ENCODE peak calls at places on chromosomes 5 and 9, in nine cellular contexts. W, Y, S, F, K, Z, Q, D and I are unnamed samples.

GRCh38 chr5:172005708-172006377 is 595 bp downstream of the FBXW11 start:
- DNase-seq in W (peak), Y (peak), S (peak), F (no peak), K (peak), Z (peak), Q (peak), D (peak), I (peak)

GRCh38 chr9:92761686-92762085 is 2.9 kb downstream of the BICD2 start:
- DNase-seq in W (no peak), Y (no peak), S (no peak), F (no peak), K (no peak), Z (no peak), Q (no peak), D (no peak), I (no peak)

GRCh38 chr5:172283862-172284274 is 304 bp upstream of the UBTD2 start:
- DNase-seq in W (peak), Y (peak), S (peak), F (no peak), K (peak), Z (peak), Q (peak), D (peak), I (peak)

GRCh38 chr9:93297659-93298497 is 113.9 kb downstream of the WNK2 start:
- DNase-seq in W (peak), Y (no peak), S (no peak), F (no peak), K (peak), Z (peak), Q (no peak), D (no peak), I (no peak)

GRCh38 chr9:124849801-124850200 is 3.5 kb upstream of the WDR38 start:
- DNase-seq in W (no peak), Y (no peak), S (no peak), F (no peak), K (no peak), Z (no peak), Q (no peak), D (no peak), I (peak)

GRCh38 chr9:77927265-77927664 is 104.3 kb downstream of the GNAQ start:
- DNase-seq in W (no peak), Y (no peak), S (no peak), F (no peak), K (no peak), Z (no peak), Q (no peak), D (no peak), I (peak)

GRCh38 chr9:104682642-104683041 is 11.7 kb upstream of the OR13D1 start:
- DNase-seq in W (peak), Y (no peak), S (no peak), F (peak), K (no peak), Z (no peak), Q (peak), D (no peak), I (peak)

GRCh38 chr5:72648511-72648910 is 141.3 kb upstream of the ZNF366 start:
- DNase-seq in W (no peak), Y (peak), S (no peak), F (no peak), K (no peak), Z (no peak), Q (no peak), D (no peak), I (peak)

GRCh38 chr9:94867281-94867841 is 140.9 kb downstream of the AOPEP start:
- DNase-seq in W (peak), Y (peak), S (no peak), F (peak), K (peak), Z (no peak), Q (peak), D (no peak), I (peak)

GRCh38 chr5:51838459-51839253 is 455.4 kb downstream of the ISL1 start:
- DNase-seq in W (no peak), Y (no peak), S (no peak), F (no peak), K (no peak), Z (no peak), Q (no peak), D (no peak), I (no peak)

GRCh38 chr9:4617752-4618151 is 44.3 kb upstream of the PLPP6 start:
- DNase-seq in W (no peak), Y (no peak), S (no peak), F (no peak), K (no peak), Z (peak), Q (no peak), D (no peak), I (no peak)

GRCh38 chr5:153827407-153827806 is 211.3 kb downstream of the FAM114A2 start:
- DNase-seq in W (no peak), Y (no peak), S (no peak), F (no peak), K (no peak), Z (peak), Q (no peak), D (no peak), I (peak)

GRCh38 chr5:68420476-68421344 is 205.2 kb downstream of the PIK3R1 start:
- DNase-seq in W (peak), Y (peak), S (no peak), F (no peak), K (no peak), Z (no peak), Q (no peak), D (no peak), I (no peak)

GRCh38 chr5:150106669-150107068 is 20.3 kb upstream of the CSF1R start:
- DNase-seq in W (no peak), Y (no peak), S (no peak), F (no peak), K (no peak), Z (peak), Q (no peak), D (no peak), I (no peak)

GRCh38 chr5:139757727-139758509 is 37.7 kb upstream of the PSD2 start:
- DNase-seq in W (no peak), Y (no peak), S (peak), F (no peak), K (no peak), Z (peak), Q (no peak), D (no peak), I (no peak)

GRCh38 chr5:139711067-139711851 is 63.1 kb downstream of the CXXC5 start:
- DNase-seq in W (peak), Y (no peak), S (no peak), F (no peak), K (no peak), Z (peak), Q (peak), D (peak), I (peak)

GRCh38 chr9:87596862-87597261 is 99.2 kb downstream of the DAPK1 start:
- DNase-seq in W (no peak), Y (no peak), S (no peak), F (no peak), K (peak), Z (no peak), Q (no peak), D (no peak), I (no peak)

GRCh38 chr5:150006318-150006717 is 5.8 kb downstream of the HMGXB3 start:
- DNase-seq in W (no peak), Y (no peak), S (no peak), F (no peak), K (no peak), Z (no peak), Q (no peak), D (no peak), I (no peak)

GRCh38 chr9:37968228-37968672 is 64.3 kb upstream of the SLC25A51 start:
- DNase-seq in W (no peak), Y (no peak), S (peak), F (no peak), K (peak), Z (no peak), Q (peak), D (no peak), I (peak)

GRCh38 chr9:37966443-37967271 is 62.7 kb upstream of the SLC25A51 start:
- DNase-seq in W (no peak), Y (no peak), S (peak), F (no peak), K (peak), Z (no peak), Q (peak), D (no peak), I (no peak)

GRCh38 chr9:37967681-37968080 is 63.8 kb upstream of the SLC25A51 start:
- DNase-seq in W (no peak), Y (no peak), S (peak), F (no peak), K (no peak), Z (no peak), Q (no peak), D (no peak), I (no peak)

GRCh38 chr9:37969130-37969529 is 65.2 kb upstream of the SLC25A51 start:
- DNase-seq in W (no peak), Y (no peak), S (peak), F (no peak), K (peak), Z (no peak), Q (peak), D (no peak), I (peak)

GRCh38 chr9:37967272-37967581 is 63.3 kb upstream of the SLC25A51 start:
- DNase-seq in W (no peak), Y (no peak), S (no peak), F (no peak), K (no peak), Z (no peak), Q (no peak), D (no peak), I (no peak)
- TF ChIP-seq CTCF in W (no peak), Y (no peak), S (no peak), F (no peak), K (no peak), Z (no peak), Q (no peak), D (no peak), I (no peak)

GRCh38 chr5:151215546-151215880 is 8.4 kb downstream of the CCDC69 start:
- DNase-seq in W (no peak), Y (no peak), S (no peak), F (no peak), K (no peak), Z (no peak), Q (no peak), D (no peak), I (no peak)
- H3K4me3 ChIP-seq in W (no peak), Y (no peak), S (no peak), F (no peak), K (no peak), Z (no peak), Q (no peak), D (peak), I (no peak)

GRCh38 chr9:72960446-72960845 is 7.6 kb upstream of the ALDH1A1 start:
- DNase-seq in W (no peak), Y (no peak), S (no peak), F (no peak), K (no peak), Z (no peak), Q (no peak), D (no peak), I (no peak)
- TF ChIP-seq CTCF in W (no peak), Y (no peak), S (no peak), F (no peak), K (peak), Z (no peak), Q (peak), D (no peak), I (no peak)

GRCh38 chr9:137295313-137296213 is 6.5 kb downstream of the NRARP start:
- DNase-seq in W (peak), Y (no peak), S (peak), F (no peak), K (peak), Z (peak), Q (peak), D (no peak), I (peak)

GRCh38 chr9:137297966-137298365 is 4.1 kb downstream of the NRARP start:
- DNase-seq in W (no peak), Y (no peak), S (no peak), F (no peak), K (peak), Z (peak), Q (no peak), D (no peak), I (no peak)

GRCh38 chr9:137294684-137295312 is 7.3 kb downstream of the NRARP start:
- DNase-seq in W (peak), Y (no peak), S (no peak), F (no peak), K (peak), Z (peak), Q (no peak), D (no peak), I (peak)

GRCh38 chr9:137297060-137297664 is 4.9 kb downstream of the NRARP start:
- DNase-seq in W (no peak), Y (no peak), S (no peak), F (no peak), K (peak), Z (peak), Q (no peak), D (no peak), I (no peak)

GRCh38 chr9:137296214-137297059 is 5.6 kb downstream of the NRARP start:
- DNase-seq in W (peak), Y (no peak), S (peak), F (no peak), K (peak), Z (peak), Q (no peak), D (no peak), I (no peak)
- H3K4me3 ChIP-seq in W (peak), Y (peak), S (peak), F (peak), K (peak), Z (no peak), Q (peak), D (no peak), I (no peak)

DNA sequence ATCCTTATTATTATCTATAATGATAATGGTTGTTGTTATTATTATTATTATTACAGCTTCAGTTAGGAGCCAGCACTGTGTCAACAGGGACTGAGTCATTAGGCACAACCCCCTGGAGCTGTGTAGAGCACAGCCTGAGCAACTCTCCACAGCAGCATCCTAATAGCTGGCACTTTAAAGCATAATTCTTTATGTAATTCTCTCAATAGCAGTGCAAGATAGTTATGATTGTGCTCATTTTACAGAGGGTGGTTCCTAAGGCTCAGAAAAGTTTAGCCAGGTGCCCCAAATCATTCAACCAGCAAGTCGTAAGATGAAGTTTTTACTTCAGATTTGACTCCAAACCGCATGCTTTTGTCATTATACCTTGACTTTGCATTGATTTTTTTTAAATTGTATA is 390.3 kb downstream of the ANXA1 start:
- DNase-seq in W (no peak), Y (no peak), S (no peak), F (no peak), K (no peak), Z (no peak), Q (no peak), D (no peak), I (no peak)
- TF ChIP-seq CTCF in W (no peak), Y (no peak), S (no peak), F (no peak), K (no peak), Z (no peak), Q (no peak), D (no peak), I (no peak)